ENCODE peak calls at places on chromosome 3, in seven cellular contexts. One of them, this sample, is unnamed. For H3K4me1 and H3K36me3, the result is how much of the 10 kb centered on the place peaks cover.

GRCh38 chr3:45644063-45644462 is 45.1 kb upstream of the SACM1L start:
- DNase-seq in CD8-positive, alpha-beta T cell: no peak
- DNase-seq in cardiac muscle cell: peak
- DNase-seq in heart left ventricle: no peak
- DNase-seq in left lung: no peak
- DNase-seq in SJCRH30: no peak
- DNase-seq in OCI-LY7: no peak
- DNase-seq in this sample: no peak

GRCh38 chr3:113664523-113665094 is 31.8 kb downstream of the USF3 start:
- DNase-seq in CD8-positive, alpha-beta T cell: no peak
- DNase-seq in cardiac muscle cell: no peak
- DNase-seq in heart left ventricle: no peak
- DNase-seq in left lung: no peak
- DNase-seq in SJCRH30: no peak
- DNase-seq in OCI-LY7: no peak
- DNase-seq in this sample: no peak

GRCh38 chr3:188220988-188221818 is 67.2 kb downstream of the LPP start:
- DNase-seq in CD8-positive, alpha-beta T cell: no peak
- DNase-seq in cardiac muscle cell: no peak
- DNase-seq in heart left ventricle: no peak
- DNase-seq in left lung: no peak
- DNase-seq in SJCRH30: no peak
- DNase-seq in OCI-LY7: no peak
- DNase-seq in this sample: peak

GRCh38 chr3:70308760-70309159 is 3.7 kb downstream of the MDFIC2 start:
- DNase-seq in CD8-positive, alpha-beta T cell: no peak
- DNase-seq in cardiac muscle cell: peak
- DNase-seq in heart left ventricle: no peak
- DNase-seq in left lung: no peak
- DNase-seq in SJCRH30: no peak
- DNase-seq in OCI-LY7: no peak
- DNase-seq in this sample: no peak

GRCh38 chr3:155870945-155871745 is 695 bp downstream of the GMPS start:
- DNase-seq in CD8-positive, alpha-beta T cell: peak
- DNase-seq in cardiac muscle cell: peak
- DNase-seq in heart left ventricle: peak
- DNase-seq in left lung: peak
- DNase-seq in SJCRH30: peak
- DNase-seq in OCI-LY7: peak
- DNase-seq in this sample: peak

GRCh38 chr3:192237992-192238608 is 489.2 kb downstream of the FGF12 start:
- DNase-seq in CD8-positive, alpha-beta T cell: no peak
- DNase-seq in cardiac muscle cell: no peak
- DNase-seq in heart left ventricle: peak
- DNase-seq in left lung: no peak
- DNase-seq in SJCRH30: peak
- DNase-seq in OCI-LY7: peak
- DNase-seq in this sample: no peak

GRCh38 chr3:184726497-184726896 is 14.6 kb upstream of the MAGEF1 start:
- DNase-seq in CD8-positive, alpha-beta T cell: no peak
- DNase-seq in cardiac muscle cell: no peak
- DNase-seq in heart left ventricle: no peak
- DNase-seq in left lung: no peak
- DNase-seq in SJCRH30: peak
- DNase-seq in OCI-LY7: no peak
- DNase-seq in this sample: no peak

GRCh38 chr3:186024210-186024609 is 84.7 kb downstream of the ETV5 start:
- DNase-seq in CD8-positive, alpha-beta T cell: no peak
- DNase-seq in cardiac muscle cell: peak
- DNase-seq in heart left ventricle: no peak
- DNase-seq in left lung: no peak
- DNase-seq in SJCRH30: no peak
- DNase-seq in OCI-LY7: no peak
- DNase-seq in this sample: peak

GRCh38 chr3:8638994-8639393 is 5.6 kb downstream of the SSUH2 start:
- DNase-seq in CD8-positive, alpha-beta T cell: no peak
- DNase-seq in cardiac muscle cell: no peak
- DNase-seq in heart left ventricle: no peak
- DNase-seq in left lung: no peak
- DNase-seq in SJCRH30: peak
- DNase-seq in OCI-LY7: no peak
- DNase-seq in this sample: no peak

GRCh38 chr3:181629029-181629428 is 82.7 kb upstream of the SOX2 start:
- DNase-seq in CD8-positive, alpha-beta T cell: no peak
- DNase-seq in cardiac muscle cell: peak
- DNase-seq in heart left ventricle: no peak
- DNase-seq in left lung: no peak
- DNase-seq in SJCRH30: no peak
- DNase-seq in OCI-LY7: no peak
- DNase-seq in this sample: no peak

GRCh38 chr3:10232138-10232537 is 16.1 kb upstream of the TATDN2 start:
- DNase-seq in CD8-positive, alpha-beta T cell: no peak
- DNase-seq in cardiac muscle cell: no peak
- DNase-seq in heart left ventricle: no peak
- DNase-seq in left lung: peak
- DNase-seq in SJCRH30: no peak
- DNase-seq in OCI-LY7: no peak
- DNase-seq in this sample: no peak

GRCh38 chr3:192022412-192022811 is 561.4 kb downstream of the PYDC2 start:
- DNase-seq in CD8-positive, alpha-beta T cell: no peak
- DNase-seq in cardiac muscle cell: no peak
- DNase-seq in heart left ventricle: no peak
- DNase-seq in left lung: no peak
- DNase-seq in SJCRH30: no peak
- DNase-seq in OCI-LY7: no peak
- DNase-seq in this sample: no peak

GRCh38 chr3:98977520-98977919 is 76.0 kb upstream of the DCBLD2 start:
- DNase-seq in CD8-positive, alpha-beta T cell: no peak
- DNase-seq in cardiac muscle cell: peak
- DNase-seq in heart left ventricle: no peak
- DNase-seq in left lung: no peak
- DNase-seq in SJCRH30: peak
- DNase-seq in OCI-LY7: no peak
- DNase-seq in this sample: no peak

GRCh38 chr3:194023501-194024280 is 112.3 kb upstream of the HES1 start:
- DNase-seq in CD8-positive, alpha-beta T cell: no peak
- DNase-seq in cardiac muscle cell: no peak
- DNase-seq in heart left ventricle: no peak
- DNase-seq in left lung: no peak
- DNase-seq in SJCRH30: peak
- DNase-seq in OCI-LY7: no peak
- DNase-seq in this sample: no peak

GRCh38 chr3:10164546-10165393 is at the start of gene IRAK2:
- DNase-seq in CD8-positive, alpha-beta T cell: peak
- DNase-seq in cardiac muscle cell: peak
- DNase-seq in heart left ventricle: peak
- DNase-seq in left lung: peak
- DNase-seq in SJCRH30: no peak
- DNase-seq in OCI-LY7: peak
- DNase-seq in this sample: peak

GRCh38 chr3:45943207-45943846 is at the start of gene CXCR6:
- DNase-seq in CD8-positive, alpha-beta T cell: no peak
- DNase-seq in cardiac muscle cell: no peak
- DNase-seq in heart left ventricle: no peak
- DNase-seq in left lung: no peak
- DNase-seq in SJCRH30: no peak
- DNase-seq in OCI-LY7: no peak
- DNase-seq in this sample: no peak

GRCh38 chr3:29346828-29347227 is 66.0 kb downstream of the RBMS3 start:
- DNase-seq in CD8-positive, alpha-beta T cell: no peak
- DNase-seq in cardiac muscle cell: peak
- DNase-seq in heart left ventricle: no peak
- DNase-seq in left lung: no peak
- DNase-seq in SJCRH30: no peak
- DNase-seq in OCI-LY7: no peak
- DNase-seq in this sample: no peak

GRCh38 chr3:31577232-31577631 is 44.5 kb downstream of the STT3B start:
- DNase-seq in CD8-positive, alpha-beta T cell: no peak
- DNase-seq in cardiac muscle cell: no peak
- DNase-seq in heart left ventricle: no peak
- DNase-seq in left lung: no peak
- DNase-seq in SJCRH30: no peak
- DNase-seq in OCI-LY7: no peak
- DNase-seq in this sample: no peak

GRCh38 chr3:100125539-100125938 is 11.2 kb upstream of the FILIP1L start:
- DNase-seq in CD8-positive, alpha-beta T cell: no peak
- DNase-seq in cardiac muscle cell: no peak
- DNase-seq in heart left ventricle: no peak
- DNase-seq in left lung: no peak
- DNase-seq in SJCRH30: no peak
- DNase-seq in OCI-LY7: no peak
- DNase-seq in this sample: no peak

GRCh38 chr3:188280627-188281026 is 126.7 kb downstream of the LPP start:
- DNase-seq in CD8-positive, alpha-beta T cell: no peak
- DNase-seq in cardiac muscle cell: no peak
- DNase-seq in heart left ventricle: no peak
- DNase-seq in left lung: no peak
- DNase-seq in SJCRH30: no peak
- DNase-seq in OCI-LY7: no peak
- DNase-seq in this sample: no peak

GRCh38 chr3:142273501-142273900 is 48.1 kb upstream of the GK5 start:
- DNase-seq in CD8-positive, alpha-beta T cell: no peak
- DNase-seq in cardiac muscle cell: no peak
- DNase-seq in heart left ventricle: no peak
- DNase-seq in left lung: no peak
- DNase-seq in SJCRH30: peak
- DNase-seq in OCI-LY7: no peak
- DNase-seq in this sample: no peak

GRCh38 chr3:194286747-194287146 is 64.4 kb downstream of the CPN2 start:
- DNase-seq in CD8-positive, alpha-beta T cell: no peak
- DNase-seq in cardiac muscle cell: no peak
- DNase-seq in heart left ventricle: no peak
- DNase-seq in left lung: no peak
- DNase-seq in SJCRH30: no peak
- DNase-seq in OCI-LY7: no peak
- DNase-seq in this sample: peak

GRCh38 chr3:178712247-178712646 is 176.0 kb downstream of the KCNMB2 start:
- DNase-seq in CD8-positive, alpha-beta T cell: no peak
- DNase-seq in cardiac muscle cell: no peak
- DNase-seq in heart left ventricle: no peak
- DNase-seq in left lung: no peak
- DNase-seq in SJCRH30: no peak
- DNase-seq in OCI-LY7: no peak
- DNase-seq in this sample: no peak

GRCh38 chr3:178719036-178719635 is 182.9 kb downstream of the KCNMB2 start:
- DNase-seq in CD8-positive, alpha-beta T cell: no peak
- DNase-seq in cardiac muscle cell: peak
- DNase-seq in heart left ventricle: no peak
- DNase-seq in left lung: no peak
- DNase-seq in SJCRH30: peak
- DNase-seq in OCI-LY7: no peak
- DNase-seq in this sample: no peak

GRCh38 chr3:178711753-178712152 is 175.5 kb downstream of the KCNMB2 start:
- DNase-seq in CD8-positive, alpha-beta T cell: no peak
- DNase-seq in cardiac muscle cell: no peak
- DNase-seq in heart left ventricle: no peak
- DNase-seq in left lung: no peak
- DNase-seq in SJCRH30: no peak
- DNase-seq in OCI-LY7: no peak
- DNase-seq in this sample: no peak

GRCh38 chr3:178714971-178715832 is 179.0 kb downstream of the KCNMB2 start:
- DNase-seq in CD8-positive, alpha-beta T cell: no peak
- DNase-seq in cardiac muscle cell: no peak
- DNase-seq in heart left ventricle: no peak
- DNase-seq in left lung: no peak
- DNase-seq in SJCRH30: peak
- DNase-seq in OCI-LY7: no peak
- DNase-seq in this sample: no peak
- H3K27ac ChIP-seq in CD8-positive, alpha-beta T cell: no peak
- H3K27ac ChIP-seq in cardiac muscle cell: no peak
- H3K27ac ChIP-seq in heart left ventricle: peak
- H3K27ac ChIP-seq in left lung: no peak
- H3K27ac ChIP-seq in SJCRH30: no peak
- H3K27ac ChIP-seq in OCI-LY7: no peak
- H3K27ac ChIP-seq in this sample: no peak

DNA sequence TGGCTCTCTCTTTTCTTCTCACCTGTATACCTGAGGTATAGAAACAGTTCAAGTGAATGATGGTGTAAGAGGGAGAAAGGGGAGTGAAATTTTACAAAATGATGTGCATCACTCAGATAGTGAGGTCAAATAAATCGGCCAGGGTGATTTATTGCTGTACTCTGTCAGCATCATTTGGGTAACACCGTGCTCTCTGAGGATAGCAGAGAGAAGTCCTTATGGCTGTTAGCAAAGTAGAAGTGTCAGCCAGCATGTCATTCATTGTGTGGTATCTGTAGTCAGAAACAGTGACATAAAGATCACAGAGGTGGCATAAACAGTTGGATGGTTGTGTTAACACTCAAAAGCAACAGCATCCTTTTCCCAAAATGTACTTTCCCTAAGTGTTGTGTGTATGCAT is 53.4 kb downstream of the PSMD6 start:
- DNase-seq in CD8-positive, alpha-beta T cell: no peak
- DNase-seq in cardiac muscle cell: no peak
- DNase-seq in heart left ventricle: no peak
- DNase-seq in left lung: no peak
- DNase-seq in SJCRH30: no peak
- DNase-seq in OCI-LY7: no peak
- DNase-seq in this sample: no peak
- H3K4me1 ChIP-seq in CD8-positive, alpha-beta T cell: half or more
- H3K4me1 ChIP-seq in cardiac muscle cell: under half
- H3K4me1 ChIP-seq in heart left ventricle: under half
- H3K4me1 ChIP-seq in left lung: under half
- H3K4me1 ChIP-seq in SJCRH30: under half
- H3K4me1 ChIP-seq in OCI-LY7: under half
- H3K4me1 ChIP-seq in this sample: under half

DNA sequence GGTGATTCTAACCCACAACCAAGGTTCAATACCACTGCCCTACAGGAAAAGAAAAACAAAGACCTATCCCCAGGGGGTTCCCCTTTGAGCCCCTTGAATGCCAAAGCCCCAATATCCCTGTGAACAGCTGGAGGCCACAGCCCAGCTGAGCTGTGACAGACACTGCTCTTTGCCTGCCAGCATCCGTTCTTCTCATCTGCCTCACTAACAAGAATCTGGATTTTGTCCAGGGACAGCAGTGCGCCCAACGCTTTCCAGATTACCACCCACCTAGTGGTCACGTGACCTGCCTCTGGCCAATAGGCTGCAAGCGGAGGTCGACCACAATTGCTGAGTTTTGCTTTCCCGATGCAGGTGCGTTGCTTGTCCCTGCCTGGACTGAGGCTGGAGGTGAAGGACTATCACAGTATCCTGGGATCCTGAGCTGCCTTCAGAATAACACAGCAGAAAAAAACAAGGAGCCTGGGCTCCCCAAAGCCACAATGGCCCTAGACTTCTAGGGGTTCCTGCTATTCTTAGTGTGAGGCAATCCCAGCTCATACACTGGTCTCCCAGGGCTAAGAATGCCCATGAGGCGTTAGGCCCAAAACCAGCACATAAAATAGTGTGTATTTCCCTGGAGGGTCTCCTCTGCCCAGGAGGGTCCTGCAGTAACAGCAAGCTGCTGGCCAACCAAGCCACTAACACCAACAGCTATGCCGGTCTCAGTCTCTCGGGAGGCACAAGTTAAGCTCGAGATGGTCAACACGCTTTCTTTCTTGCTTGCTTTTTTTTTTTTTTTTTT is 13.8 kb downstream of the BDH1 start:
- DNase-seq in CD8-positive, alpha-beta T cell: no peak
- DNase-seq in cardiac muscle cell: peak
- DNase-seq in heart left ventricle: no peak
- DNase-seq in left lung: no peak
- DNase-seq in SJCRH30: peak
- DNase-seq in OCI-LY7: no peak
- DNase-seq in this sample: no peak
- H3K36me3 ChIP-seq in CD8-positive, alpha-beta T cell: under half
- H3K36me3 ChIP-seq in cardiac muscle cell: under half
- H3K36me3 ChIP-seq in heart left ventricle: under half
- H3K36me3 ChIP-seq in left lung: under half
- H3K36me3 ChIP-seq in SJCRH30: under half
- H3K36me3 ChIP-seq in OCI-LY7: under half
- H3K36me3 ChIP-seq in this sample: under half

GRCh38 chr3:172046268-172046915 is 7.0 kb downstream of the FNDC3B start:
- DNase-seq in CD8-positive, alpha-beta T cell: no peak
- DNase-seq in cardiac muscle cell: no peak
- DNase-seq in heart left ventricle: no peak
- DNase-seq in left lung: no peak
- DNase-seq in SJCRH30: no peak
- DNase-seq in OCI-LY7: no peak
- DNase-seq in this sample: no peak
- H3K27ac ChIP-seq in CD8-positive, alpha-beta T cell: no peak
- H3K27ac ChIP-seq in cardiac muscle cell: peak
- H3K27ac ChIP-seq in heart left ventricle: no peak
- H3K27ac ChIP-seq in left lung: no peak
- H3K27ac ChIP-seq in SJCRH30: no peak
- H3K27ac ChIP-seq in OCI-LY7: no peak
- H3K27ac ChIP-seq in this sample: peak